ENCODE peak calls at places on chromosomes 3 and 15, in seven cellular contexts. K is bronchial epithelial cell, S is transverse colon, O is OCI-LY7, P is A673, D is lower leg skin, B is ovary. A is an unnamed sample.
A peak's percentile ranks its signal among the peaks of the same experiment; 100 is the strongest.

GRCh38 chr3:164479978-164480377 is 598.3 kb downstream of the SI start:
- DNase-seq in K (no peak), S (no peak), O (no peak), P (no peak), D (no peak), B (no peak), A (no peak)

GRCh38 chr3:27880969-27881892 is 159.1 kb upstream of the EOMES start:
- DNase-seq in K (no peak), S (peak; percentile 25), O (no peak), P (no peak), D (no peak), B (no peak), A (no peak)

GRCh38 chr3:105836533-105836932 is 32.3 kb downstream of the CBLB start:
- DNase-seq in K (peak; percentile 88), S (no peak), O (peak; percentile 71), P (no peak), D (no peak), B (no peak), A (peak; percentile 78)

GRCh38 chr3:156474560-156475389 is 80.1 kb downstream of the SSR3 start:
- DNase-seq in K (peak; percentile 15), S (no peak), O (peak; percentile 10), P (peak; percentile 39), D (no peak), B (no peak), A (peak; percentile 14)

GRCh38 chr3:59663076-59663850 is 613.4 kb upstream of the CFAP20DC start:
- DNase-seq in K (no peak), S (no peak), O (no peak), P (no peak), D (no peak), B (no peak), A (no peak)

GRCh38 chr3:16784958-16785357 is 99.8 kb upstream of the PLCL2 start:
- DNase-seq in K (no peak), S (no peak), O (no peak), P (no peak), D (no peak), B (no peak), A (no peak)

GRCh38 chr15:83283813-83284562 is 476 bp downstream of the BNC1 start:
- DNase-seq in K (no peak), S (no peak), O (no peak), P (no peak), D (no peak), B (no peak), A (peak; percentile 55)

GRCh38 chr15:89898628-89899302 is 5.0 kb upstream of the AP3S2 start:
- DNase-seq in K (peak; percentile 67), S (peak; percentile 53), O (peak; percentile 82), P (peak; percentile 55), D (no peak), B (no peak), A (peak; percentile 82)

GRCh38 chr3:82736696-82737277 is 975.3 kb upstream of the GBE1 start:
- DNase-seq in K (no peak), S (no peak), O (peak; percentile 50), P (no peak), D (no peak), B (no peak), A (no peak)
- H3K4me3 ChIP-seq in K (no peak overlapping the region), S (no peak overlapping the region), O (peak overlapping the region; percentile 57), P (no peak overlapping the region), D (no peak overlapping the region), B (no peak overlapping the region), A (no peak overlapping the region)

GRCh38 chr3:65595997-65596300 is 442.8 kb downstream of the MAGI1 start:
- DNase-seq in K (no peak), S (no peak), O (no peak), P (no peak), D (no peak), B (no peak), A (no peak)
- TF ChIP-seq CTCF in K (no peak), S (no peak), O (no peak), P (no peak), D (no peak), B (no peak), A (no peak)

GRCh38 chr3:5026046-5026362 is 46.8 kb downstream of the BHLHE40 start:
- DNase-seq in K (no peak), S (no peak), O (no peak), P (no peak), D (no peak), B (no peak), A (no peak)
- H3K4me3 ChIP-seq in K (peak overlapping the region; percentile 9), S (no peak overlapping the region), O (no peak overlapping the region), P (no peak overlapping the region), D (no peak overlapping the region), B (peak overlapping the region; percentile 47), A (no peak overlapping the region)

GRCh38 chr15:84643838-84644237 is 10.2 kb downstream of the WDR73 start:
- DNase-seq in K (no peak), S (no peak), O (no peak), P (no peak), D (no peak), B (no peak), A (no peak)

GRCh38 chr15:84633311-84634227 is 20.5 kb downstream of the WDR73 start:
- DNase-seq in K (peak; percentile 58), S (peak; percentile 79), O (peak; percentile 79), P (peak; percentile 68), D (peak; percentile 54), B (peak; percentile 59), A (peak; percentile 84)

GRCh38 chr15:84634228-84634837 is 19.8 kb downstream of the WDR73 start:
- DNase-seq in K (peak; percentile 18), S (no peak), O (no peak), P (no peak), D (no peak), B (no peak), A (no peak)

DNA sequence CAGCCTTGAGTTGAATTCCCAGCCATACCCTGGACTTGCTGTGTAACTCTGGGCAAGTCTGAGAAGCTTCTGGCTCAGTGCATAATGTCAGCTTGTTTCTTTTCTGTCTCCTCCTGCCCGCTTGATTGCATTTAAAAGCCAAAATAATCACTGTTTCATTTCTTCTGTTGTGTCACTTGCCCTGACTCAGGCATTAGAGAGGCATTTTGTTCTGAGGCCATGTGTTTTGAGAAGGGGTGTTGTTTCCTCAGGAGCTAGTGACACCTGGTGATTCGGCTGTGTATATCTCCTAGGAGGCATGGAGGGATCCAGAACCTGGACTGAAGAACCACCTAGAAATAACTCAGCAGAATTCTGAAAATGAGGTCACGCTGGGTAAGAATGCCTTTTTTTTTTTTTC is 16.0 kb downstream of the WDR73 start:
- DNase-seq in K (peak; percentile 46), S (no peak), O (peak; percentile 52), P (no peak), D (no peak), B (no peak), A (peak; percentile 63)
- TF ChIP-seq CTCF in K (peak; percentile 30), S (no peak), O (peak; percentile 67), P (no peak), D (no peak), B (no peak), A (peak; percentile 51)

DNA sequence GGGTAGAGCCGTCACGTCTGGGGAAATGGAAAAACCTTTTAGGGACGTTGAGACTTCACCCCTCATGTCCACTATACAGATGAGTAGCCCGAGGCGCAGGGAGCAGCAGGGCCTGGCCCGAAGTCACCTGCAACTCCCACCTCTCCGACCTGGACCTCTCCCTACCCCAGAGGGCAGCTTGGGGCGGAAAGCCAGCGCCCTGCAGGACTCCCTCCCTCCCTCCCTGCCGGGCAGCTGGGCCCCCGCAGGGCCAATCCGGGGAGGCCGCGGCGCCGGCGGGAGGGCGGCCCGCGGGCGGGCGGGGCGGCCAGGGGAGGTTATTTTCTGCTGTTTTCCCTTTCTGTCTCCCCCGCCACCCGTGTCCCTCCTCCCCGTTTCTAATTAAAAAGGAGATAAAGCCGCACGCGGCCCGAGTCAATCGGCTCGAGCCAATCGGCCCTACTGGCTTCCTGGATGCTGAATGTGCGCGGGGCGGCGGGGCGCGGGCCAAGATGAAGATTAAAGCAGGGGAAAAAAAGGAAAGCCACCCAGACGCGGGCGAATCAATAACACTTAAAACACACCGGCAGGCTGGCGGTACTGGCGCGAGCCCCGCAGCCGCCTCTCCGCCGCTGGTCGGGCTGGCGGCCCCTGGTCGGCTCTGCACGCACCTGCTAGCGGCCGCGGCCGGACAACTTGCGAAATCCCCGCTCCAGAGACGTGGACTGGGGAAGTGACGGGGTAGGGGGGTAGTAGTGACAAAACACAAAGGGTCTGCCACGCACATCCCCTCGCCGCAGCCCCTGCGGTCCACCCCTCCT is 1.8 kb downstream of the WNT7A start:
- DNase-seq in K (no peak), S (no peak), O (no peak), P (no peak), D (no peak), B (no peak), A (peak; percentile 22)
- H3K4me3 ChIP-seq in K (peak overlapping the region; percentile 76), S (no peak overlapping the region), O (no peak overlapping the region), P (no peak overlapping the region), D (no peak overlapping the region), B (no peak overlapping the region), A (peak overlapping the region; percentile 66)

GRCh38 chr3:126947429-126947828 is 35.5 kb upstream of the PLXNA1 start:
- DNase-seq in K (no peak), S (no peak), O (no peak), P (no peak), D (no peak), B (no peak), A (no peak)

GRCh38 chr3:126946387-126946786 is 36.5 kb upstream of the PLXNA1 start:
- DNase-seq in K (no peak), S (no peak), O (no peak), P (no peak), D (no peak), B (no peak), A (no peak)

GRCh38 chr3:126945891-126946290 is 37.0 kb upstream of the PLXNA1 start:
- DNase-seq in K (no peak), S (no peak), O (no peak), P (no peak), D (no peak), B (no peak), A (no peak)

GRCh38 chr3:126944089-126944965 is 38.6 kb upstream of the PLXNA1 start:
- DNase-seq in K (no peak), S (no peak), O (no peak), P (no peak), D (no peak), B (no peak), A (no peak)

DNA sequence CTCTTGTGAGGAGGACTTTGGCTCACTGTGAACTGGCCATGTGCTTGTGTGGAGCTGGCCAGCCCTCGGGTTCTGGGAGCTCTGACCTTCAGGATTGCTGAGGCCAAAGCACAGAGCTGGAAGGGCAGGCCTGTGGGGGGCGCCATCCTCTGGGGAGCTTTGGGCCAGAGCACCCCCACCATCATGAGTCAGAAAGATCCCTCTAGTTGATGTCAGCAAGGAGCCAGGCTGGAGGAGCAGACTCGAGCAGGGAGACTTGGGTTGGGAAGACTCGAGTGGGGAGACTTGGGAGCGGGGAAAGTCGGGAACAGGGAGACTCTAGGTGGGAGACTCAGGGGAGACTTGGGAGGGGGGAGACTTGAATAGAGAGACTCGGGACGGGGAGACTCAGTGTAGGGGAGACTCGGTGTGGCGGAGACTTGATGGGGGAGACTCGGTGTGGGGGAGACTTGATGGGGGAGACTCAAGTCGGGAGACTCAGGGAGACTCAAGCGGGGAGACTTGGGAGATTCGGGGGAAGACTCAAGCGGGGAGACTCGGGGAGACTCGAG is 37.7 kb upstream of the PLXNA1 start:
- DNase-seq in K (no peak), S (no peak), O (no peak), P (no peak), D (no peak), B (no peak), A (no peak)
- TF ChIP-seq CTCF in K (no peak), S (no peak), O (peak; percentile 31), P (peak; percentile 22), D (no peak), B (no peak), A (no peak)